ENCODE peak calls at places on chromosomes 12 and 14, in four cellular contexts. X is stomach, B is neural progenitor cell, M is glutamatergic neuron. Z is an unnamed sample.

GRCh38 chr14:91231446-91231845 is 13.1 kb downstream of the GPR68 start:
- DNase-seq in M (no peak), B (no peak), X (no peak), Z (no peak)

GRCh38 chr12:52687527-52688385 is 7.5 kb upstream of the KRT1 start:
- DNase-seq in B (no peak), X (no peak), M (no peak), Z (no peak)

GRCh38 chr14:23600806-23601205 is 22.2 kb upstream of the JPH4 start:
- DNase-seq in X (no peak), M (no peak), B (no peak), Z (no peak)

GRCh38 chr12:62562892-62563291 is 96.3 kb downstream of the MON2 start:
- DNase-seq in B (no peak), X (no peak), M (no peak), Z (no peak)

GRCh38 chr12:9064815-9065606 is 50.7 kb downstream of the A2M start:
- DNase-seq in M (peak), B (peak), X (peak), Z (peak)

GRCh38 chr12:12996235-12996634 is 3.8 kb downstream of the HEBP1 start:
- DNase-seq in M (no peak), X (no peak), B (no peak), Z (no peak)

GRCh38 chr12:117113231-117113630 is 14.0 kb upstream of the TESC start:
- DNase-seq in X (no peak), M (no peak), B (no peak), Z (no peak)

GRCh38 chr12:21615441-21615840 is 10.8 kb upstream of the GYS2 start:
- DNase-seq in B (no peak), M (no peak), X (no peak), Z (peak)

GRCh38 chr12:6724409-6724797 is 557 bp downstream of the COPS7A start:
- DNase-seq in M (peak), X (peak), B (no peak), Z (peak)

GRCh38 chr12:14367097-14367661 is 1.7 kb downstream of the ATF7IP start:
- DNase-seq in B (no peak), X (no peak), M (no peak), Z (no peak)

GRCh38 chr12:89856431-89856830 is 147.8 kb upstream of the ATP2B1 start:
- DNase-seq in M (no peak), X (no peak), B (no peak), Z (peak)

GRCh38 chr12:82461851-82462250 is 103.5 kb downstream of the METTL25 start:
- DNase-seq in M (no peak), X (no peak), B (no peak), Z (no peak)

GRCh38 chr14:100892496-100893227 is 10.9 kb downstream of the RTL1 start:
- DNase-seq in X (peak), M (no peak), B (no peak), Z (no peak)

GRCh38 chr14:96249016-96249415 is 7.0 kb upstream of the BDKRB1 start:
- DNase-seq in X (no peak), M (no peak), B (no peak), Z (no peak)

GRCh38 chr12:125996438-125996837 is 931.2 kb downstream of the AACS start:
- DNase-seq in X (no peak), B (no peak), M (no peak), Z (no peak)

GRCh38 chr12:132788375-132789098 is 26.9 kb upstream of the ANKLE2 start:
- DNase-seq in M (no peak), B (no peak), X (no peak), Z (no peak)

DNA sequence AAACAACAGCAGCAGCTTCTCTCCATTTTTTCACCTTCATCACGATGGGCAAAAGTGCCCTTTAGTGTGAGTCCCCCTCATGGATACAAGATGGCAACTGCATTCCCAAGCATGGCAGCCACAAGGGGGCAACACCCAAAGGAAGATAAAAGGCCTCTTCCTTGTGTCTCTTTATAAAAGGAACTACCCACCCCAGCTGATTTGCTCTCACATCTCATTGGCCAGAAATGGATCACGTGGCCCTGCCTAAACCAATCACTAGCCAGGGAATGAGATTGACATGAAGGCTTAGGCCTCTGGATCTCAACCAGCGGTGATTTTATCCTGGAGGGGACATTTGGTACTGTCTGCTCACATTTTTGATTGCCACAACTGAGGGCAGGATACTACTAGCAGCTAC is 21.9 kb upstream of the IFT81 start:
- DNase-seq in X (no peak), B (peak), M (peak), Z (peak)
- TF ChIP-seq CTCF in X (no peak), B (peak), M (peak), Z (peak)

GRCh38 chr12:16685107-16685506 is 79.1 kb upstream of the LMO3 start:
- DNase-seq in X (no peak), B (no peak), M (no peak), Z (no peak)
- TF ChIP-seq CTCF in X (no peak), B (peak), M (peak), Z (no peak)

DNA sequence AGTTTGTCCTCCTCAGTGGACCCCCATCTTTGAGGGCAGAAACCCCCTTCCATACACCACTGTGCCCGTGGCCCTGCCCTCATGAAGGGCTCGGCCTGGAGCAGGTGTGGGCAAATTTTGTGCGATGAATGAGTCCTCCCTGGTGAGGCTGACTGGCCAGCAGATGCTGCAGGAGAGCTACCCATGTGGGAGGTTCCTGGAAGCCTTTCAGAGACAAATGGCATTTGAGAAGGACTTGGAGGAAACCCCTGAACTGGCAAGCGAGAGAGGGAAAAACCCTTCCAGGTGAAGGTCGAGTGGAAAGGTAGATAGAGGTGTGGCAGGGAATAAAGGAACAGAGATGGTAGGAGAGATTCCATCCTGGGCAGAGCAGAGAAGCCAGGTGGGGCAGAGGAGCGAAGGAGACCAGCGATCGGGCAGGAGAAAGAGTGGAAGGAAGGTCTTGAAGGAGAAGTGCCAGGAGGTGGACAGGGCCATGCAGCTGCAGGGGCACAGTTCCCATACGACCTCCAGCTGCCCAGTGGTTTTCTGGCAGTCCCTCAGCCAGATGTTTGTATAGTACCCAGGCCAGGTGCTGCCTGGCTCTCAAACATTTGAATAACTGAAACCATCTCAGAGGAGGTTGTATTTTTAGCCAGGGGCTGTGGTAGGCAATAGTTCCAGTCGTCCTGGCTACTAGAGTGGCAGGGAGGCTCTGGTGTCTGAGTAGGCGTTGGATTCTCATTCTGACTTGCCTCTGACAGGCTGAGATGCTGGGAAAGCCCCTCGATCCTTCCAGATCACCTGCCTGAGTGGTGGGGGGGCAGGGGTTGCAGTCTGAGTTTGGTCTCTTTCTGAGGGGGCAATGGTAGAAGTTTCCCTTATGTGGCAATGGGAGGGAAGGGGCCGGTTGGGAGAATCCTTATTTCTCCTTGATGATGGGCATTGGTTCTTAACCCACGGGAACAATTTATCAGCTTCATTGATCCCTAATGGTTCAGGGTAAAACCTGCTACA is 40.1 kb downstream of the FBXL14 start:
- DNase-seq in M (no peak), X (no peak), B (no peak), Z (peak)
- TF ChIP-seq CTCF in M (no peak), X (no peak), B (no peak), Z (no peak)

GRCh38 chr14:51554953-51555352 is 96.8 kb upstream of the FRMD6 start:
- DNase-seq in X (no peak), B (peak), M (no peak), Z (no peak)
- TF ChIP-seq CTCF in X (no peak), B (peak), M (no peak), Z (no peak)

DNA sequence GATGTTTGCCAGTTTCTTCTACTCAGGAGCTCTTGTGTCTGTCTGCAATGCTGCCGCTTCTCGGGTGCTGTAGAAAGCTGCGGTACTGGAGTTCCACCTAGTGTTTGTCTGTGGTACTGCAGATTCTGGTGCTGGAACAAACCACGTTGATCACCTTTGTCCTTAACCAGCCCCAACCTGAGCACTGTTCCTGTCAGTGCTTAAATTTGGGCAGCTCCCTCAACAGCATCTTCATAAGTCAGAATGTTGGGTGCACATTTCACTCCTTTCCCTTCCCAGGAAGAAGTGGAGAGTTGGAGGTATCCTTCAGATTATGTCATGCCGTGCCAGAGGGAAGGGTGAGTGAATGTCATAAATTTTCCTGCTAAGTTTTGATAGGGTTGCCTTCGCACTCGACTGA is 48.7 kb upstream of the LALBA start:
- DNase-seq in X (peak), M (peak), B (peak), Z (peak)
- TF ChIP-seq CTCF in X (peak), M (peak), B (peak), Z (peak)

Z was measured in activated CD8-positive, alpha-beta T cell treated with anti-CD3 and anti-CD28 coated beads for 36 hours.